ENCODE peak calls at places on chromosomes 16 and 17, in six cellular contexts. R is cardiac muscle cell; C is astrocyte of the spinal cord; J is CD4-positive, alpha-beta T cell; A is transverse colon; Q is right lobe of liver. K is an unnamed sample.

GRCh38 chr16:78230832-78231231 is 131.4 kb downstream of the WWOX start:
- DNase-seq in C (peak; percentile 13), Q (no peak), A (peak; percentile 12), J (no peak), R (peak; percentile 1), K (no peak)

GRCh38 chr17:78125976-78126894 is 2.3 kb downstream of the TMC6 start:
- DNase-seq in C (no peak), J (no peak), A (no peak), Q (no peak), R (no peak), K (no peak)

GRCh38 chr16:112153-112840 is 26.2 kb downstream of the NPRL3 start:
- DNase-seq in R (no peak), C (no peak), Q (no peak), J (no peak), A (no peak), K (no peak)

GRCh38 chr17:6868579-6868978 is 37.0 kb upstream of the TEKT1 start:
- DNase-seq in C (no peak), Q (no peak), A (no peak), J (no peak), R (no peak), K (no peak)

GRCh38 chr17:62995377-62995885 is 29.4 kb downstream of the TANC2 start:
- DNase-seq in A (peak; percentile 29), C (peak; percentile 56), Q (no peak), R (peak; percentile 70), J (no peak), K (peak; percentile 26)

GRCh38 chr16:51636913-51637743 is 486.1 kb upstream of the SALL1 start:
- DNase-seq in J (no peak), C (no peak), R (peak; percentile 10), Q (no peak), A (no peak), K (no peak)

GRCh38 chr17:869567-870530 is 87.7 kb downstream of the MRM3 start:
- DNase-seq in C (no peak), R (peak; percentile 42), A (no peak), Q (no peak), J (no peak), K (no peak)

GRCh38 chr17:64328036-64328874 is 62.4 kb downstream of the PECAM1 start:
- DNase-seq in R (peak; percentile 43), A (no peak), J (no peak), Q (no peak), C (no peak), K (no peak)

GRCh38 chr16:17359778-17360177 is 111.0 kb downstream of the XYLT1 start:
- DNase-seq in J (no peak), R (peak; percentile 15), Q (no peak), C (no peak), A (no peak), K (no peak)

GRCh38 chr17:17567631-17568030 is 23.9 kb downstream of the PEMT start:
- DNase-seq in A (no peak), C (peak; percentile 27), R (peak; percentile 59), Q (peak; percentile 94), J (no peak), K (no peak)

GRCh38 chr16:82603784-82604411 is 22.9 kb upstream of the CDH13 start:
- DNase-seq in C (peak; percentile 61), J (no peak), Q (no peak), R (peak; percentile 79), A (peak; percentile 29), K (peak; percentile 50)

GRCh38 chr16:11071829-11072228 is 127.5 kb downstream of the CLEC16A start:
- DNase-seq in A (no peak), C (no peak), J (no peak), Q (no peak), R (no peak), K (no peak)

GRCh38 chr16:79721186-79721745 is 120.7 kb upstream of the MAF start:
- DNase-seq in Q (peak; percentile 51), J (no peak), C (no peak), R (no peak), A (peak; percentile 45), K (no peak)

GRCh38 chr16:60203525-60204124 is 1469.5 kb upstream of the GOT2 start:
- DNase-seq in R (peak; percentile 3), Q (no peak), J (no peak), C (peak; percentile 20), A (no peak), K (peak; percentile 9)

GRCh38 chr17:50346313-50347086 is 574 bp downstream of the XYLT2 start:
- DNase-seq in R (peak; percentile 19), A (peak; percentile 59), Q (peak; percentile 70), C (no peak), J (no peak), K (peak; percentile 40)

GRCh38 chr17:1047177-1047885 is 50.4 kb downstream of the TIMM22 start:
- DNase-seq in A (no peak), C (peak; percentile 52), Q (no peak), R (peak; percentile 12), J (no peak), K (no peak)

GRCh38 chr16:73196670-73197069 is 148.7 kb upstream of the ZFHX3 start:
- DNase-seq in J (no peak), R (peak; percentile 82), A (peak; percentile 75), Q (peak; percentile 78), C (peak; percentile 62), K (peak; percentile 78)

GRCh38 chr16:528111-529011 is 849 bp downstream of the CAPN15 start:
- DNase-seq in J (no peak), C (peak; percentile 37), R (peak; percentile 65), Q (no peak), A (peak; percentile 87), K (no peak)

GRCh38 chr16:4805231-4805630 is 2.8 kb upstream of the ROGDI start:
- DNase-seq in J (no peak), Q (no peak), R (peak; percentile 27), A (no peak), C (no peak), K (no peak)

GRCh38 chr16:12917653-12918052 is 16.3 kb downstream of the SHISA9 start:
- DNase-seq in Q (no peak), A (no peak), R (no peak), J (no peak), C (peak; percentile 20), K (no peak)

GRCh38 chr16:70161350-70161749 is 12.2 kb upstream of the CLEC18C start:
- DNase-seq in C (no peak), R (no peak), J (no peak), Q (no peak), A (no peak), K (no peak)

GRCh38 chr16:68362952-68363846 is 52.4 kb downstream of the PRMT7 start:
- DNase-seq in C (no peak), R (no peak), A (no peak), J (no peak), Q (no peak), K (no peak)

GRCh38 chr17:68302066-68302564 is 10.8 kb downstream of the ARSG start:
- DNase-seq in R (peak; percentile 56), J (no peak), A (no peak), C (peak; percentile 87), Q (no peak), K (peak; percentile 40)

GRCh38 chr17:78498848-78499247 is 78.3 kb downstream of the DNAH17 start:
- DNase-seq in J (no peak), Q (no peak), R (no peak), C (no peak), A (no peak), K (no peak)

GRCh38 chr16:72989203-72989991 is 58.5 kb downstream of the ZFHX3 start:
- DNase-seq in C (peak; percentile 96), R (peak; percentile 80), A (no peak), Q (no peak), J (no peak), K (no peak)

GRCh38 chr17:66403846-66404597 is 101.6 kb downstream of the PRKCA start:
- DNase-seq in A (no peak), C (no peak), J (no peak), Q (no peak), R (peak; percentile 31), K (no peak)

GRCh38 chr17:61412860-61413653 is 13.4 kb downstream of the TBX2 start:
- DNase-seq in Q (peak; percentile 46), J (no peak), C (no peak), A (no peak), R (no peak), K (no peak)

GRCh38 chr16:3030128-3030871 is 6.4 kb downstream of the BICDL2 start:
- DNase-seq in A (no peak), C (no peak), J (no peak), R (no peak), Q (no peak), K (no peak)
- TF ChIP-seq CTCF in A (no peak), C (no peak), J (no peak), R (no peak), Q (no peak), K (no peak)

GRCh38 chr17:2860045-2860444 is 63.8 kb downstream of the RAP1GAP2 start:
- DNase-seq in Q (no peak), C (no peak), J (no peak), A (no peak), R (no peak), K (no peak)
- TF ChIP-seq CTCF in Q (no peak), C (no peak), J (no peak), A (no peak), R (no peak), K (no peak)

DNA sequence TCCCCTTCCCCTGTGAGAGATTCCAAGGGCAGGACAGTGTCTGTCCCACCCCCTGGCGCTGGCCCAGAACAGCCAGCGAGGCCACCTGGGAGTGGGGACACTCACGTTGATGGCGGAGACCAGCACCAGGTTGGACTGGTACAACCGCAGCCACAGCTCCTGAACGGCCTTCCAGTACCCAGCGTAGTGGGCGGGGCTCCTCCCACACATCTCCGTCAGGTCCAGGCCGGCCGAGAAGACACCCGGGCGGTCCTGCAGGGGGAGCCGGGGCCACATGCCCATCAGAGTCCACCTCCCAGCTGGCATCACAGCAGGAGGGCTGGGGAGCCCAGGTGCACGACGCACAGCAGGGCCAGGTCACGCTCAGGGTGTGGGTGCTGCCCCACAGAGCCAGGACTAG is 7.1 kb downstream of the ECI1 start:
- DNase-seq in R (no peak), A (no peak), C (no peak), Q (no peak), J (no peak), K (no peak)
- TF ChIP-seq CTCF in R (peak; percentile 5), A (no peak), C (no peak), Q (no peak), J (no peak), K (no peak)

GRCh38 chr17:75069783-75070182 is 18.0 kb upstream of the SLC16A5 start:
- DNase-seq in J (no peak), Q (no peak), C (no peak), R (no peak), A (no peak), K (no peak)
- TF ChIP-seq CTCF in J (peak; percentile 23), Q (peak; percentile 47), C (peak; percentile 42), R (no peak), A (peak; percentile 25), K (no peak)

GRCh38 chr17:59561042-59561441 is 4.4 kb upstream of the DHX40 start:
- DNase-seq in J (no peak), C (no peak), R (peak; percentile 41), A (no peak), Q (no peak), K (peak; percentile 21)

GRCh38 chr17:59558039-59558438 is 7.4 kb upstream of the DHX40 start:
- DNase-seq in A (no peak), Q (no peak), C (no peak), J (no peak), R (no peak), K (no peak)

DNA sequence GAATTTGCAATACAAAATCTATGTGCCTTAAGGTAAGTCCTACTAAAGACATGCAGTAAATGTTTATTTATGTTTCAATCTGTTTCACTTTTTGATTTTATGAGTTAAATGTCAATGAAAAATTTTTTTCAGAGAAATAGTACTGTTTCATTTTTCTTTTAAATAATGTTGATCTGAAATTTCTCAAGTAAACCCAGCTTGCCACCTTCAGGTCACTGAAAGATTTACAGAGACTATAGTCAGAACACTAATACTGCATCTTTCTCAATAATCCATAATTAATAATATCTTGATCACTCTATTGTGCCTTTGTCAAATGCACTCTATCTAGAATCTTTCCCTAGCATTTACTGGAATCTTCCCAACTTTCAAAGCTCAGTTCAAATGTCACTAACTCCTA is 6.5 kb upstream of the DHX40 start:
- DNase-seq in C (peak; percentile 17), J (no peak), A (no peak), Q (no peak), R (peak; percentile 40), K (no peak)
- TF ChIP-seq CTCF in C (peak; percentile 22), J (no peak), A (no peak), Q (peak; percentile 42), R (peak; percentile 37), K (peak; percentile 35)